ENCODE peak calls at places on chromosome 12, in five cellular contexts. One of them, this sample, is unnamed.

GRCh38 chr12:19074700-19075099 is 54.8 kb upstream of the PLEKHA5 start:
- DNase-seq in cardiac fibroblast: peak; percentile 41
- DNase-seq in endodermal cell: no peak
- DNase-seq in fibroblast of mammary gland: peak; percentile 7
- DNase-seq in astrocyte of the spinal cord: no peak
- DNase-seq in this sample: no peak

GRCh38 chr12:100859063-100859627 is 64.6 kb downstream of the ANO4 start:
- DNase-seq in cardiac fibroblast: no peak
- DNase-seq in endodermal cell: no peak
- DNase-seq in fibroblast of mammary gland: no peak
- DNase-seq in astrocyte of the spinal cord: no peak
- DNase-seq in this sample: peak; percentile 10

GRCh38 chr12:11688379-11688778 is 38.9 kb downstream of the ETV6 start:
- DNase-seq in cardiac fibroblast: no peak
- DNase-seq in endodermal cell: peak; percentile 56
- DNase-seq in fibroblast of mammary gland: no peak
- DNase-seq in astrocyte of the spinal cord: no peak
- DNase-seq in this sample: no peak

GRCh38 chr12:49138587-49138986 is 7.4 kb upstream of the TUBA1B start:
- DNase-seq in cardiac fibroblast: peak; percentile 24
- DNase-seq in endodermal cell: no peak
- DNase-seq in fibroblast of mammary gland: no peak
- DNase-seq in astrocyte of the spinal cord: no peak
- DNase-seq in this sample: no peak

GRCh38 chr12:87428701-87429277 is 600.4 kb downstream of the C12orf50 start:
- DNase-seq in cardiac fibroblast: peak; percentile 61
- DNase-seq in endodermal cell: no peak
- DNase-seq in fibroblast of mammary gland: peak; percentile 47
- DNase-seq in astrocyte of the spinal cord: peak; percentile 66
- DNase-seq in this sample: peak; percentile 72

GRCh38 chr12:49089831-49090773 is 4.5 kb downstream of the DHH start:
- DNase-seq in cardiac fibroblast: peak; percentile 58
- DNase-seq in endodermal cell: peak; percentile 80
- DNase-seq in fibroblast of mammary gland: peak; percentile 43
- DNase-seq in astrocyte of the spinal cord: peak; percentile 59
- DNase-seq in this sample: peak; percentile 40

GRCh38 chr12:38949363-38949762 is 44.0 kb upstream of the CPNE8 start:
- DNase-seq in cardiac fibroblast: no peak
- DNase-seq in endodermal cell: no peak
- DNase-seq in fibroblast of mammary gland: peak; percentile 3
- DNase-seq in astrocyte of the spinal cord: no peak
- DNase-seq in this sample: no peak

GRCh38 chr12:62805517-62805916 is 129.4 kb downstream of the PPM1H start:
- DNase-seq in cardiac fibroblast: no peak
- DNase-seq in endodermal cell: no peak
- DNase-seq in fibroblast of mammary gland: no peak
- DNase-seq in astrocyte of the spinal cord: no peak
- DNase-seq in this sample: no peak

GRCh38 chr12:49019435-49020317 is 1.1 kb upstream of the PRKAG1 start:
- DNase-seq in cardiac fibroblast: peak; percentile 37
- DNase-seq in endodermal cell: peak; percentile 87
- DNase-seq in fibroblast of mammary gland: peak; percentile 59
- DNase-seq in astrocyte of the spinal cord: peak; percentile 20
- DNase-seq in this sample: peak; percentile 30

GRCh38 chr12:60100150-60100549 is 504.3 kb downstream of the SLC16A7 start:
- DNase-seq in cardiac fibroblast: no peak
- DNase-seq in endodermal cell: no peak
- DNase-seq in fibroblast of mammary gland: no peak
- DNase-seq in astrocyte of the spinal cord: peak; percentile 9
- DNase-seq in this sample: no peak

GRCh38 chr12:127583041-127583440 is 683.9 kb upstream of the TMEM132C start:
- DNase-seq in cardiac fibroblast: no peak
- DNase-seq in endodermal cell: no peak
- DNase-seq in fibroblast of mammary gland: peak; percentile 33
- DNase-seq in astrocyte of the spinal cord: no peak
- DNase-seq in this sample: no peak

GRCh38 chr12:130878193-130879185 is 6.6 kb downstream of the RAN start:
- DNase-seq in cardiac fibroblast: no peak
- DNase-seq in endodermal cell: peak; percentile 69
- DNase-seq in fibroblast of mammary gland: no peak
- DNase-seq in astrocyte of the spinal cord: no peak
- DNase-seq in this sample: no peak

GRCh38 chr12:59699408-59700144 is 103.7 kb downstream of the SLC16A7 start:
- DNase-seq in cardiac fibroblast: peak; percentile 82
- DNase-seq in endodermal cell: no peak
- DNase-seq in fibroblast of mammary gland: peak; percentile 86
- DNase-seq in astrocyte of the spinal cord: peak; percentile 13
- DNase-seq in this sample: peak; percentile 89

DNA sequence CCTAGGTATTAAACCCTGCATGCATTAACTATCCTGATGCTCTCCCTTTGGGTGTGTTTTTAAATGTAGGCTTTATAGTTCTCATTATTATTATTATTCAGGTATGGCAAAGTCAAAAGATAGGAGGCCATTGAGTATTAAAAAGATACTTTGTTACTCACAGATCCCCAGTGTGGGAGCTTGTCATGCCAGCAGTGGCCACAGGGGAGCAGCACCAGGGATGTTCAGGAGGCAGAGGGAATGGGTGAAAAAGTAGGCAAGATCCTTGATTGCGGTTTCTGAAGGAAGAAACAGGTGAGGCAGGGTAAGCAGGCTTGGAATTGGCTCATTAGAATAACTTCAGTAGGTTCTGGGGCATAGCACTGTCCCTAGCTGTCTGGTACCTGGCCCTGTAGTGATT is 382.2 kb downstream of the MED13L start:
- DNase-seq in cardiac fibroblast: no peak
- DNase-seq in endodermal cell: peak; percentile 82
- DNase-seq in fibroblast of mammary gland: peak; percentile 6
- DNase-seq in astrocyte of the spinal cord: no peak
- DNase-seq in this sample: no peak
- TF ChIP-seq CTCF in cardiac fibroblast: peak; percentile 32
- TF ChIP-seq CTCF in endodermal cell: peak; percentile 73
- TF ChIP-seq CTCF in fibroblast of mammary gland: peak; percentile 53
- TF ChIP-seq CTCF in astrocyte of the spinal cord: peak; percentile 39
- TF ChIP-seq CTCF in this sample: peak; percentile 34

GRCh38 chr12:65941388-65941787 is 117.1 kb downstream of the HMGA2 start:
- DNase-seq in cardiac fibroblast: peak; percentile 86
- DNase-seq in endodermal cell: no peak
- DNase-seq in fibroblast of mammary gland: peak; percentile 97
- DNase-seq in astrocyte of the spinal cord: peak; percentile 93
- DNase-seq in this sample: peak; percentile 65

GRCh38 chr12:65943388-65944137 is 119.3 kb downstream of the HMGA2 start:
- DNase-seq in cardiac fibroblast: peak; percentile 67
- DNase-seq in endodermal cell: no peak
- DNase-seq in fibroblast of mammary gland: peak; percentile 76
- DNase-seq in astrocyte of the spinal cord: no peak
- DNase-seq in this sample: no peak

GRCh38 chr12:65937806-65938205 is 113.5 kb downstream of the HMGA2 start:
- DNase-seq in cardiac fibroblast: no peak
- DNase-seq in endodermal cell: no peak
- DNase-seq in fibroblast of mammary gland: no peak
- DNase-seq in astrocyte of the spinal cord: no peak
- DNase-seq in this sample: no peak

GRCh38 chr12:65938807-65939206 is 114.5 kb downstream of the HMGA2 start:
- DNase-seq in cardiac fibroblast: no peak
- DNase-seq in endodermal cell: no peak
- DNase-seq in fibroblast of mammary gland: no peak
- DNase-seq in astrocyte of the spinal cord: no peak
- DNase-seq in this sample: no peak

GRCh38 chr12:65940744-65941143 is 116.5 kb downstream of the HMGA2 start:
- DNase-seq in cardiac fibroblast: no peak
- DNase-seq in endodermal cell: no peak
- DNase-seq in fibroblast of mammary gland: no peak
- DNase-seq in astrocyte of the spinal cord: no peak
- DNase-seq in this sample: no peak
- H3K4me3 ChIP-seq in cardiac fibroblast: no peak overlapping the region
- H3K4me3 ChIP-seq in endodermal cell: no peak overlapping the region
- H3K4me3 ChIP-seq in fibroblast of mammary gland: no peak overlapping the region
- H3K4me3 ChIP-seq in astrocyte of the spinal cord: no peak overlapping the region
- H3K4me3 ChIP-seq in this sample: no peak overlapping the region

GRCh38 chr12:73659802-73660201 is 877.8 kb upstream of the ATXN7L3B start:
- DNase-seq in cardiac fibroblast: no peak
- DNase-seq in endodermal cell: no peak
- DNase-seq in fibroblast of mammary gland: no peak
- DNase-seq in astrocyte of the spinal cord: no peak
- DNase-seq in this sample: no peak

GRCh38 chr12:73656375-73656774 is 881.3 kb upstream of the ATXN7L3B start:
- DNase-seq in cardiac fibroblast: no peak
- DNase-seq in endodermal cell: no peak
- DNase-seq in fibroblast of mammary gland: no peak
- DNase-seq in astrocyte of the spinal cord: no peak
- DNase-seq in this sample: no peak
- TF ChIP-seq CTCF in cardiac fibroblast: no peak
- TF ChIP-seq CTCF in endodermal cell: peak; percentile 45
- TF ChIP-seq CTCF in fibroblast of mammary gland: no peak
- TF ChIP-seq CTCF in astrocyte of the spinal cord: no peak
- TF ChIP-seq CTCF in this sample: no peak

GRCh38 chr12:96445743-96446655 is 43.4 kb upstream of the CFAP54 start:
- DNase-seq in cardiac fibroblast: peak; percentile 98
- DNase-seq in endodermal cell: no peak
- DNase-seq in fibroblast of mammary gland: peak; percentile 90
- DNase-seq in astrocyte of the spinal cord: peak; percentile 91
- DNase-seq in this sample: peak; percentile 96
- H3K4me3 ChIP-seq in cardiac fibroblast: no peak overlapping the region
- H3K4me3 ChIP-seq in endodermal cell: no peak overlapping the region
- H3K4me3 ChIP-seq in fibroblast of mammary gland: no peak overlapping the region
- H3K4me3 ChIP-seq in astrocyte of the spinal cord: no peak overlapping the region
- H3K4me3 ChIP-seq in this sample: no peak overlapping the region

DNA sequence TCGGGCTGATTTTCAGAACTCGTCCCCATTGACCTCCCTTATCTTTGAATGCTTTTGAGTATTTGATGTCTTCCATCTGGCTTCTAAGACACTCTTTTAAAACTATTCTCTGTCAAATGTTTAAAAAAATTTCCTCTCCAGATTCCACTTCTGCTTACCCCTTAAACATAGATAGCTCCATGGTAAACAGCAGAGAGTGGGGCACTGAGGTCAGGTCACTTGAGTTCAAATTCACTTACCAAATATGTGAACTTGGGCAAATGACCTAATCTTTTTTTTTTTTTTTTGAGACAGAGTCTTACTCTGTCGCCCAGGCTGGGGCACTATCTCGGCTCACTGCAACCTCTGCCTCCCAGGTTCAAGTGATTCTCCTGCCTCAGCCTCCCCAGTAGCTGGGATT is 126.8 kb upstream of the CPSF6 start:
- DNase-seq in cardiac fibroblast: no peak
- DNase-seq in endodermal cell: no peak
- DNase-seq in fibroblast of mammary gland: no peak
- DNase-seq in astrocyte of the spinal cord: no peak
- DNase-seq in this sample: no peak
- TF ChIP-seq CTCF in cardiac fibroblast: no peak
- TF ChIP-seq CTCF in endodermal cell: no peak
- TF ChIP-seq CTCF in fibroblast of mammary gland: no peak
- TF ChIP-seq CTCF in astrocyte of the spinal cord: no peak
- TF ChIP-seq CTCF in this sample: no peak

This sample was measured in epithelial cell of esophagus.